ENCODE peak calls at places on chromosomes 13 and 19, in four cellular contexts. W is H1, B is K562, R is HepG2. K is an unnamed sample.
A peak's percentile ranks its signal among the peaks of the same experiment; 100 is the strongest.

GRCh38 chr19:3575260-3575741 is 2.6 kb downstream of the HMG20B start:
- DNase-seq in R (peak; percentile 55), B (no peak), W (no peak), K (no peak)

GRCh38 chr13:106349080-106349841 is 186.2 kb downstream of the EFNB2 start:
- DNase-seq in B (no peak), R (no peak), W (peak; percentile 27), K (no peak)

GRCh38 chr19:15702590-15702930 is 25.3 kb upstream of the OR10H2 start:
- DNase-seq in R (peak; percentile 83), B (no peak), W (no peak), K (no peak)

GRCh38 chr13:38494445-38494844 is 144.8 kb downstream of the UFM1 start:
- DNase-seq in B (no peak), W (no peak), R (no peak), K (no peak)

GRCh38 chr19:19334063-19334988 is 13.7 kb downstream of the MAU2 start:
- DNase-seq in W (no peak), B (no peak), R (no peak), K (no peak)

GRCh38 chr13:41587490-41587889 is 130.1 kb downstream of the RGCC start:
- DNase-seq in R (no peak), B (no peak), W (no peak), K (peak; percentile 16)

GRCh38 chr13:22561581-22561980 is 619.2 kb upstream of the SGCG start:
- DNase-seq in W (no peak), B (no peak), R (no peak), K (no peak)

GRCh38 chr13:29707876-29708543 is 112.5 kb upstream of the SLC7A1 start:
- DNase-seq in R (peak; percentile 44), B (peak; percentile 50), W (peak; percentile 59), K (peak; percentile 6)

GRCh38 chr19:4510435-4511255 is 7.6 kb downstream of the PLIN4 start:
- DNase-seq in R (no peak), B (no peak), W (no peak), K (no peak)

GRCh38 chr13:87674143-87674772 is 3.1 kb downstream of the SLITRK5 start:
- DNase-seq in W (no peak), R (no peak), B (no peak), K (no peak)

GRCh38 chr13:97141564-97142005 is 80.5 kb upstream of the MBNL2 start:
- DNase-seq in R (peak; percentile 96), B (peak; percentile 32), W (peak; percentile 29), K (peak; percentile 89)

GRCh38 chr19:13117176-13117771 is 734 bp upstream of the TRMT1 start:
- DNase-seq in R (no peak), B (no peak), W (no peak), K (no peak)

GRCh38 chr19:10655457-10656312 is 1.5 kb downstream of the ILF3 start:
- DNase-seq in B (no peak), W (no peak), R (peak; percentile 12), K (no peak)

GRCh38 chr13:101090287-101090686 is 326.0 kb downstream of the NALCN start:
- DNase-seq in W (no peak), B (no peak), R (no peak), K (no peak)

GRCh38 chr13:100363351-100363750 is 225.2 kb downstream of the GGACT start:
- DNase-seq in B (no peak), R (no peak), W (no peak), K (peak; percentile 35)

GRCh38 chr13:67299072-67299635 is 69.0 kb upstream of the PCDH9 start:
- DNase-seq in B (no peak), W (no peak), R (no peak), K (no peak)

GRCh38 chr13:34174671-34175145 is 356.8 kb downstream of the RFC3 start:
- DNase-seq in W (no peak), R (no peak), B (no peak), K (peak; percentile 70)

GRCh38 chr13:98303858-98304257 is 126.8 kb upstream of the RNF113B start:
- DNase-seq in W (no peak), B (no peak), R (no peak), K (no peak)

GRCh38 chr19:16525751-16526481 is 16.3 kb downstream of the CHERP start:
- DNase-seq in R (no peak), B (peak; percentile 7), W (no peak), K (no peak)

GRCh38 chr19:49264258-49264657 is 60.7 kb downstream of the SLC6A16 start:
- DNase-seq in B (peak; percentile 32), W (no peak), R (no peak), K (no peak)

GRCh38 chr19:17957149-17957849 is 9.6 kb upstream of the KCNN1 start:
- DNase-seq in R (no peak), W (no peak), B (no peak), K (no peak)

GRCh38 chr19:18852634-18853033 is 20.9 kb downstream of the UPF1 start:
- DNase-seq in B (no peak), R (no peak), W (no peak), K (no peak)

GRCh38 chr19:37304190-37304883 is 66.6 kb upstream of the ZNF527 start:
- DNase-seq in W (no peak), R (no peak), B (peak; percentile 21), K (no peak)

GRCh38 chr13:36918246-36919060 is 1.6 kb downstream of the SMAD9 start:
- DNase-seq in W (no peak), R (no peak), B (no peak), K (no peak)

GRCh38 chr19:43504426-43505185 is at the start of gene PHLDB3:
- DNase-seq in R (peak; percentile 38), W (no peak), B (peak; percentile 52), K (no peak)

GRCh38 chr13:48066310-48066989 is 28.5 kb downstream of the MED4 start:
- DNase-seq in W (no peak), B (no peak), R (peak; percentile 47), K (no peak)

GRCh38 chr19:3407556-3408516 is 41.5 kb downstream of the NFIC start:
- DNase-seq in W (no peak), B (peak; percentile 4), R (peak; percentile 39), K (no peak)

GRCh38 chr19:14428882-14429416 is 4.2 kb upstream of the PKN1 start:
- DNase-seq in W (no peak), B (no peak), R (peak; percentile 18), K (no peak)

GRCh38 chr19:4976412-4977298 is 7.7 kb downstream of the KDM4B start:
- DNase-seq in B (no peak), W (no peak), R (peak; percentile 53), K (peak; percentile 79)

GRCh38 chr13:37065893-37066526 is 6.5 kb upstream of the SUPT20H start:
- DNase-seq in W (no peak), R (no peak), B (no peak), K (no peak)

GRCh38 chr19:30341646-30342201 is 30.5 kb upstream of the ZNF536 start:
- DNase-seq in W (no peak), B (no peak), R (no peak), K (no peak)

GRCh38 chr13:66899955-66900354 is 330.2 kb downstream of the PCDH9 start:
- DNase-seq in B (no peak), R (no peak), W (no peak), K (no peak)

GRCh38 chr19:34818270-34818669 is 45.3 kb upstream of the ZNF599 start:
- DNase-seq in R (no peak), W (no peak), B (no peak), K (no peak)

GRCh38 chr13:100722517-100722916 is 47.9 kb upstream of the TMTC4 start:
- DNase-seq in B (no peak), W (no peak), R (no peak), K (no peak)

GRCh38 chr19:47704656-47705055 is 8.6 kb upstream of the EHD2 start:
- DNase-seq in R (no peak), B (no peak), W (no peak), K (no peak)

GRCh38 chr19:36058481-36059179 is 3.9 kb downstream of the WDR62 start:
- DNase-seq in W (no peak), R (peak; percentile 92), B (no peak), K (no peak)

GRCh38 chr19:36059180-36059910 is 4.6 kb downstream of the WDR62 start:
- DNase-seq in R (no peak), B (no peak), W (no peak), K (no peak)

GRCh38 chr19:36061367-36061766 is 6.7 kb downstream of the WDR62 start:
- DNase-seq in B (no peak), W (no peak), R (no peak), K (no peak)

GRCh38 chr19:36064829-36065228 is 10.1 kb downstream of the WDR62 start:
- DNase-seq in B (no peak), R (no peak), W (no peak), K (no peak)

GRCh38 chr19:36060430-36060829 is 5.7 kb downstream of the WDR62 start:
- DNase-seq in W (no peak), R (no peak), B (peak; percentile 42), K (peak; percentile 90)
- TF ChIP-seq CEBPB in W (no peak), R (no peak), B (no peak), K (no peak)

GRCh38 chr19:55081773-55082022 is 6.0 kb downstream of the EPS8L1 start:
- DNase-seq in W (no peak), R (no peak), B (no peak), K (no peak)
- TF ChIP-seq JUN in W (no peak), R (no peak), B (no peak), K (no peak)

DNA sequence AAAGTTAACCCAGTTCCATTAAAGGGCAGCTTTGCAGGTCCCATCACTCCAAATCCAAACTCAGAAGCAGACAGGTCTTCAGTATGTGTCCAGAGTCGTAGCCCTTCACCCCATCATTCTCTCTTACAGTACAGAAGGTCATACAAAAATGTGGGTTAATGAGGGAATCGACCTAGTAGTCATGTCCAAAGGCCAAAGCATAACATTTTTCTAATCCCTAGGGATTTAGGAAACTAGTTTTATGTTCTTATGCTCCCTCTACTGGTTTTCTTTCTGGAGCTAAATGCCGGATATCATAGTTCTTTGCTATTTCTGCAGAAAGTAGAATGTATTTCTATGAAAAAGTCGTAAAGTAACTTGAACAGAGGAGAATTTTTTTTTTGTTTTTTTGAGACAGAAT is 72.2 kb downstream of the DHRS12 start:
- DNase-seq in B (no peak), R (no peak), W (no peak), K (peak; percentile 16)
- TF ChIP-seq CEBPB in B (no peak), R (no peak), W (no peak), K (no peak)

DNA sequence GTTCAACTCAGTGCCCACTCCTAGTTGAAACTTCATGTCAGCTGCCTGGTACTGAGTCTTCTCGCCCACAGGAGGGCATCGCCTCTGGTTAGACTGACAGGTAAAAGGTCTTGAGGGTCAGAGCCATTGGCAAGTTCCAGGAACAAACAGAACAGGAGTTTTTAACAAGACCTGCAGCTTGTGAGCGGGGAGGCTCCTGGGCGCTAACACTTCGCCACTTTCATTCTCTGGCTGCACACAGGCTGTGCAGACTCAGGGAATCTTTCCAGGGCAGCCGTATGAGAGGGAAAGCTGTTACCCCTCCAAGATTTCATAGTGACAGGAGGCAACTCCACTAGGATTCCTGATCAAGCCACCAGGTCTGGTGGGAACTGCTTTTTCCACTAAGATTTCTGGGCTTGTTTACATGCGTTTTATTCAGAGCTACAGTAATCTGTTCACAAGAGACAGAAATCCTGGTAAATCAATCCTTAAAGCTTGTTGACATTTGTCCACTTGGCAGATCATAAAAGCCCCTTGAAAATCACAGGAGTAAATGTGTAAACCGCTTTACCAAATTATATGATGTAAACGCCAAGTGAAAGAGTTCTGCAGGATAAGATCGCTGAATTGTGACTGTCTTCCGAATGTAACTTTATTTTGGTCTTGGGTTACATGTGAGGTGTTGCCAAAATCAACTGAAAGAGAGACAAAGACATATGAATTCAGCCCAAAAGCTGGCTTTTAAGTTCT is 190.6 kb downstream of the MZT1 start:
- DNase-seq in W (no peak), R (peak; percentile 21), B (no peak), K (no peak)
- TF ChIP-seq JUN in W (no peak), R (no peak), B (no peak), K (no peak)